ENCODE peak calls at places on chromosome 20, in four cellular contexts. One of them, this sample, is unnamed.

GRCh38 chr20:41392871-41393704 is 26.5 kb upstream of the EMILIN3 start:
- DNase-seq in SK-N-SH: peak
- DNase-seq in neural progenitor cell: no peak
- DNase-seq in PC-3: no peak
- DNase-seq in this sample: no peak

GRCh38 chr20:37452236-37452635 is 68.8 kb upstream of the NNAT start:
- DNase-seq in PC-3: no peak
- DNase-seq in SK-N-SH: no peak
- DNase-seq in neural progenitor cell: no peak
- DNase-seq in this sample: no peak

GRCh38 chr20:10322073-10323012 is 103.7 kb downstream of the SNAP25 start:
- DNase-seq in neural progenitor cell: no peak
- DNase-seq in PC-3: peak
- DNase-seq in SK-N-SH: peak
- DNase-seq in this sample: no peak

GRCh38 chr20:3646651-3647050 is 16.5 kb downstream of the GFRA4 start:
- DNase-seq in neural progenitor cell: no peak
- DNase-seq in PC-3: peak
- DNase-seq in SK-N-SH: no peak
- DNase-seq in this sample: no peak

GRCh38 chr20:63978319-63979220 is 872 bp downstream of the SAMD10 start:
- DNase-seq in PC-3: peak
- DNase-seq in neural progenitor cell: peak
- DNase-seq in SK-N-SH: peak
- DNase-seq in this sample: peak

GRCh38 chr20:46209930-46210671 is 92.0 kb downstream of the CD40 start:
- DNase-seq in neural progenitor cell: no peak
- DNase-seq in SK-N-SH: peak
- DNase-seq in PC-3: no peak
- DNase-seq in this sample: no peak

GRCh38 chr20:59832406-59833156 is 100.9 kb downstream of the SYCP2 start:
- DNase-seq in neural progenitor cell: no peak
- DNase-seq in SK-N-SH: peak
- DNase-seq in PC-3: no peak
- DNase-seq in this sample: no peak

GRCh38 chr20:3995067-3995748 is 20.1 kb downstream of the RNF24 start:
- DNase-seq in SK-N-SH: no peak
- DNase-seq in neural progenitor cell: no peak
- DNase-seq in PC-3: peak
- DNase-seq in this sample: no peak

GRCh38 chr20:63212792-63213191 is 3.1 kb downstream of the YTHDF1 start:
- DNase-seq in PC-3: no peak
- DNase-seq in neural progenitor cell: no peak
- DNase-seq in SK-N-SH: no peak
- DNase-seq in this sample: no peak

GRCh38 chr20:59676126-59676876 is 72.0 kb downstream of the PHACTR3 start:
- DNase-seq in SK-N-SH: no peak
- DNase-seq in neural progenitor cell: no peak
- DNase-seq in PC-3: no peak
- DNase-seq in this sample: no peak

GRCh38 chr20:856361-856775 is 22.9 kb downstream of the FAM110A start:
- DNase-seq in SK-N-SH: no peak
- DNase-seq in neural progenitor cell: no peak
- DNase-seq in PC-3: peak
- DNase-seq in this sample: no peak

GRCh38 chr20:56429941-56430340 is 17.9 kb downstream of the CASS4 start:
- DNase-seq in SK-N-SH: no peak
- DNase-seq in neural progenitor cell: no peak
- DNase-seq in PC-3: no peak
- DNase-seq in this sample: no peak

GRCh38 chr20:60271597-60271996 is 313.4 kb downstream of the CDH26 start:
- DNase-seq in SK-N-SH: peak
- DNase-seq in PC-3: peak
- DNase-seq in neural progenitor cell: peak
- DNase-seq in this sample: no peak

GRCh38 chr20:13118676-13119075 is 102.4 kb upstream of the ISM1 start:
- DNase-seq in PC-3: no peak
- DNase-seq in neural progenitor cell: no peak
- DNase-seq in SK-N-SH: no peak
- DNase-seq in this sample: no peak

GRCh38 chr20:46139243-46139889 is 21.3 kb downstream of the CD40 start:
- DNase-seq in SK-N-SH: peak
- DNase-seq in neural progenitor cell: peak
- DNase-seq in PC-3: no peak
- DNase-seq in this sample: no peak

GRCh38 chr20:39294137-39294725 is 332.1 kb downstream of the DHX35 start:
- DNase-seq in SK-N-SH: no peak
- DNase-seq in PC-3: no peak
- DNase-seq in neural progenitor cell: no peak
- DNase-seq in this sample: no peak

GRCh38 chr20:51797357-51798025 is 4.8 kb downstream of the SALL4 start:
- DNase-seq in PC-3: peak
- DNase-seq in SK-N-SH: no peak
- DNase-seq in neural progenitor cell: peak
- DNase-seq in this sample: no peak

GRCh38 chr20:17642404-17643269 is 39.4 kb downstream of the RRBP1 start:
- DNase-seq in SK-N-SH: no peak
- DNase-seq in neural progenitor cell: no peak
- DNase-seq in PC-3: no peak
- DNase-seq in this sample: no peak

GRCh38 chr20:17644451-17644850 is 37.6 kb downstream of the RRBP1 start:
- DNase-seq in PC-3: no peak
- DNase-seq in neural progenitor cell: no peak
- DNase-seq in SK-N-SH: no peak
- DNase-seq in this sample: no peak

GRCh38 chr20:17645010-17645409 is 37.0 kb downstream of the RRBP1 start:
- DNase-seq in neural progenitor cell: no peak
- DNase-seq in PC-3: no peak
- DNase-seq in SK-N-SH: no peak
- DNase-seq in this sample: no peak

GRCh38 chr20:17641993-17642392 is 40.0 kb downstream of the RRBP1 start:
- DNase-seq in PC-3: no peak
- DNase-seq in SK-N-SH: no peak
- DNase-seq in neural progenitor cell: no peak
- DNase-seq in this sample: no peak

DNA sequence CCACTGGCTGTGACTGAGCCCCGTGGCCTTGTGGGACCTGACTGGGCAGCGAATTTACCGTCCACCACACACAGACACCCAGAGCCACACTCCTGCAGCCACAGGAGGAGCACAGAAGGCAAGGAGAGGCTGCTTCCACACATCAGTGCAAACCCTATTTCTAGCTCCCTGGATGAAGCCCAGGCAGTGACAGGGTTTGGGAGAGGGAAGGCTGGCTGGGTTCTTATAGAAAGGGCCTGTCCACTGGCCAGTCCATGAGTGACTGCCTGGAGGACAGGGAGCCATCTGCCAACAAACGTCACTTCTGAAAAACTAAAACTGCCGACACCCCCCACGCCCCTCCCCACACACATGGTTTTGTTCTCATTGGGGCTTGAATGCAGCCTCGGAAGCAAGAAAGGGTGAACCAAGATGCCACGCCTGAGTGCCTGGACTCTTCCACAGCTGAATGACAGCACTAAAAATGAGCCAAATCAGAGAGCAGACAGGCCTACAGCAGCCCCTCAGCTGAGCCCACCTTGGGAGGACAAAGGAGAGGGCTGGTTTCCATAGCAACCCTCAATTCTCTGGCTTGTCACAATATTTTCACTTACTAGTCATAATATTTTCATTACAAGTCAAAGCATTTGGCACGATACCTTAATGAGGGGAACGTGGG is 38.4 kb downstream of the RRBP1 start:
- DNase-seq in neural progenitor cell: no peak
- DNase-seq in PC-3: no peak
- DNase-seq in SK-N-SH: no peak
- DNase-seq in this sample: peak
- H2AFZ ChIP-seq in neural progenitor cell: no peak
- H2AFZ ChIP-seq in PC-3: no peak
- H2AFZ ChIP-seq in SK-N-SH: no peak
- H2AFZ ChIP-seq in this sample: no peak

GRCh38 chr20:50328161-50328979 is 137.7 kb downstream of the CEBPB start:
- DNase-seq in SK-N-SH: no peak
- DNase-seq in neural progenitor cell: no peak
- DNase-seq in PC-3: no peak
- DNase-seq in this sample: no peak

GRCh38 chr20:50327666-50328065 is 137.0 kb downstream of the CEBPB start:
- DNase-seq in PC-3: peak
- DNase-seq in neural progenitor cell: no peak
- DNase-seq in SK-N-SH: no peak
- DNase-seq in this sample: no peak

GRCh38 chr20:50329981-50330503 is 139.4 kb downstream of the CEBPB start:
- DNase-seq in PC-3: no peak
- DNase-seq in neural progenitor cell: no peak
- DNase-seq in SK-N-SH: no peak
- DNase-seq in this sample: no peak

GRCh38 chr20:50330504-50331313 is 140.1 kb downstream of the CEBPB start:
- DNase-seq in neural progenitor cell: peak
- DNase-seq in SK-N-SH: no peak
- DNase-seq in PC-3: no peak
- DNase-seq in this sample: no peak

DNA sequence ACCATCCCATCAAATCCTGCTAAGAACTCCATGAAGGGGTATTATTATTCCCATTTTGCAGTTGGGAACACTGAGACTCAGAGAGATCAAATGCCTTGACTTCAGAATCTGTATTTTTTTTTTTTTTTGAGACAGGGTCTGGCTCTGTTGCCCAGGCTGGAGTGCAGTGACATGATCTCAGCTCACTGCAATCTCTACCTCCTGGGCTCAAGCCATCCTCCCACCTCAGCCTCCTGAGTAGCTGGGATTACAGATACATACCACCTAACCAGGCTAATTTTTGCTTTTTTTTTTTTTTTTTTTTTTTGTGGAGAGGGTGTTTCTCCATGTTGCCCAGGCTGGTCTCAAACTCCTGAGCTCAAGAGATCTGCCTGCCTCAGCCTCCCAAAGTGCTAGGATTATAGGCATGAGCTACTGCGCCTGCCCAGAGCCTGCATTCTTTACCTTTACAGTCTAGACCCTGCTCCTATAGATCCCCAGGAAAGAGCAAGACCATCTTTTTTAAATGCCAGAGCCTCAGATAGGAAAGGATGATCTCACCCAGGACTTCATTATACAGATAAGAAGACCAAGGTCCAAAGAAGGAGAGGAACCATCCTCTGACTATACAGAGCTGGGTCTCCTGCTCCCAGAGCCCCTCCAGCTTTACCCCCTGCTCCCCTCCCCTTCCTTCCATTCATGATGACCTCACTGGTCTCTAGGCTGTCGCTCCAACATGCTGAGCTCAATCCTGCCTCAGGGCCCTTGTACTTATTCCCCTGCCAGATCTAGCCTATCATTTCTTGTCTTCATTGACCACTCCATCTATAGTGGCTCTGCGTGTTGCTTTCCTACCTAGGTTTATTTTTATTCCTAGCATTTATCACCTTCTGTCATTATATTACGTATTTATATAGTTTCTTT is 138.6 kb downstream of the CEBPB start:
- DNase-seq in neural progenitor cell: no peak
- DNase-seq in PC-3: no peak
- DNase-seq in SK-N-SH: no peak
- DNase-seq in this sample: no peak
- TF ChIP-seq EZH2phosphoT487 in neural progenitor cell: no peak
- TF ChIP-seq EZH2phosphoT487 in PC-3: no peak
- TF ChIP-seq EZH2phosphoT487 in SK-N-SH: no peak
- TF ChIP-seq EZH2phosphoT487 in this sample: no peak

GRCh38 chr20:44187054-44187762 is at the start of gene JPH2:
- DNase-seq in neural progenitor cell: peak
- DNase-seq in PC-3: peak
- DNase-seq in SK-N-SH: peak
- DNase-seq in this sample: no peak

GRCh38 chr20:44186201-44186600 is 787 bp downstream of the JPH2 start:
- DNase-seq in SK-N-SH: no peak
- DNase-seq in PC-3: no peak
- DNase-seq in neural progenitor cell: no peak
- DNase-seq in this sample: no peak

GRCh38 chr20:44188752-44189151 is 1.8 kb upstream of the JPH2 start:
- DNase-seq in PC-3: peak
- DNase-seq in neural progenitor cell: no peak
- DNase-seq in SK-N-SH: no peak
- DNase-seq in this sample: no peak

GRCh38 chr20:44186674-44187053 is 324 bp downstream of the JPH2 start:
- DNase-seq in SK-N-SH: peak
- DNase-seq in PC-3: no peak
- DNase-seq in neural progenitor cell: no peak
- DNase-seq in this sample: no peak

DNA sequence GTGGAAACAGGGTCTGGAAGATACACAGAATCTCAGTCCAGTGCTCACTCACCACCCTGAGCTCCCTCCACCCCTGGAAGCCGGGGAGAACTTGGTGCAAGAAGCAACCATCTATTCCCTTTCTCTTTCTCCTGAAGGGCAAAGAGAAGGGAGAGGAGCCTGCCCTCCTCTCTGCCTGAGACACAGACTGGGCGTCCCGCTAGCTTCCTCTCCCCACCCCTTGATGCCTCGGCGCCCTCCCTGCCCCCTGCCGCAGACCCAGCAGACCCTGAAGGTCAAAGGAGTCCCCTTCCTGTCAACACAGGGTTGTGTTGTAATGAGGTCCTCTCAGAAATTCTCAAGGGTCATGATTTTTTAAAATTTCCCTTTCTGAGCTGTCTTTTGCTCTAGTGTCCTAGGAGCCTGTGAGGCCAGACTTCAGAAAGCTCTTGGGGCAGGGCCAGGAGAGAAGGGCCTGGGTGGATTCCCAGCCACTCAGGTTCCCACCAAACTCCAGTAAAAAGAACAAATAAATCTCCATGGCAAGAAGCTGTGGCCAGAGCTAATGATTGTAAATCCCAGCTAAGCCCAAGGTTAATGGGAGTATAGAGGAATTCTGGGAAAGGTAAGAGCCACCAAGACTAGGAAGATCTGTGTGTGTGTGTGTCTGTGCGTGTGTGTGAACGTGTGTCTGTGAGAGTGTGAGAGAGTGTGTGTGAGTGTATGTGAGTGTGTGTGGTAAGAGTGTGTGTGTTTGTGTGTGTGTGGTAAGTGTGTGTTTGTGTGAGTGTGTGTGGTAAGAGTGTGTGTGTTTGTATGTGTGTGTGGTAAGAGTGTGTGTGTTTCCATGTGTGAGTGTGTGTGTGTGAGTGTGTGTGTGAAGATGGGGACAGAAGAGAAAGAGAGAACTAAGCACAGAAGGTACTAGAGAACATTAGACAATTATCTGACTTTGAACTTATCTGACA is 1.0 kb upstream of the JPH2 start:
- DNase-seq in PC-3: peak
- DNase-seq in SK-N-SH: no peak
- DNase-seq in neural progenitor cell: no peak
- DNase-seq in this sample: peak
- H2AFZ ChIP-seq in PC-3: peak
- H2AFZ ChIP-seq in SK-N-SH: peak
- H2AFZ ChIP-seq in neural progenitor cell: peak
- H2AFZ ChIP-seq in this sample: peak

GRCh38 chr20:2507875-2508630 is 662 bp downstream of the ZNF343 start:
- DNase-seq in neural progenitor cell: no peak
- DNase-seq in PC-3: peak
- DNase-seq in SK-N-SH: peak
- DNase-seq in this sample: peak
- TF ChIP-seq EZH2phosphoT487 in neural progenitor cell: no peak
- TF ChIP-seq EZH2phosphoT487 in PC-3: no peak
- TF ChIP-seq EZH2phosphoT487 in SK-N-SH: no peak
- TF ChIP-seq EZH2phosphoT487 in this sample: no peak